ENCODE peak calls at places on chromosomes 13 and 19, in six cellular contexts. Z is heart right ventricle; H is H1; N is tibial nerve; D is neuronal stem cell; O is effector memory CD4-positive, alpha-beta T cell. M is an unnamed sample. For H3K9me3, the result is how much of the 10 kb centered on the place peaks cover.

GRCh38 chr13:49220035-49220855 is at the start of gene MLNR:
- DNase-seq in Z (peak), H (no peak), N (no peak), D (peak), O (no peak), M (no peak)

GRCh38 chr19:4678881-4679379 is 8.8 kb upstream of the MYDGF start:
- DNase-seq in Z (no peak), H (peak), N (no peak), D (no peak), O (no peak), M (no peak)

GRCh38 chr13:106941779-106942178 is 373.8 kb upstream of the ARGLU1 start:
- DNase-seq in Z (no peak), H (no peak), N (no peak), D (no peak), O (no peak), M (no peak)

GRCh38 chr13:40974460-40975407 is 44.4 kb downstream of the ELF1 start:
- DNase-seq in Z (no peak), H (no peak), N (no peak), D (peak), O (no peak), M (no peak)

GRCh38 chr13:50829896-50830295 is 13.6 kb downstream of the DLEU7 start:
- DNase-seq in Z (no peak), H (no peak), N (no peak), D (no peak), O (no peak), M (no peak)

GRCh38 chr13:90867336-90867683 is 480.2 kb upstream of the MIR17HG start:
- DNase-seq in Z (peak), H (peak), N (peak), D (peak), O (no peak), M (peak)

GRCh38 chr13:106987435-106987800 is 419.5 kb upstream of the ARGLU1 start:
- DNase-seq in Z (no peak), H (no peak), N (no peak), D (no peak), O (no peak), M (no peak)

GRCh38 chr13:45683701-45684100 is 18.4 kb upstream of the CBY2 start:
- DNase-seq in Z (no peak), H (no peak), N (no peak), D (no peak), O (no peak), M (no peak)

GRCh38 chr19:31214086-31214485 is 135.2 kb downstream of the TSHZ3 start:
- DNase-seq in Z (peak), H (no peak), N (no peak), D (no peak), O (peak), M (peak)

GRCh38 chr19:3302755-3303154 is 63.6 kb upstream of the NFIC start:
- DNase-seq in Z (no peak), H (no peak), N (no peak), D (no peak), O (no peak), M (no peak)

GRCh38 chr19:16897572-16898056 is 8.8 kb downstream of the F2RL3 start:
- DNase-seq in Z (no peak), H (no peak), N (no peak), D (no peak), O (no peak), M (no peak)

GRCh38 chr13:44842158-44842557 is 147.1 kb downstream of the NUFIP1 start:
- DNase-seq in Z (no peak), H (no peak), N (no peak), D (no peak), O (no peak), M (no peak)

GRCh38 chr13:76386316-76386715 is 499.9 kb downstream of the KCTD12 start:
- DNase-seq in Z (no peak), H (no peak), N (no peak), D (no peak), O (no peak), M (no peak)

GRCh38 chr19:39411006-39411831 is 1.2 kb upstream of the PLEKHG2 start:
- DNase-seq in Z (no peak), H (no peak), N (no peak), D (no peak), O (peak), M (no peak)

GRCh38 chr13:80309926-80310325 is 31.0 kb downstream of the SPRY2 start:
- DNase-seq in Z (no peak), H (no peak), N (no peak), D (no peak), O (no peak), M (no peak)

GRCh38 chr19:33301011-33301899 is 1.1 kb downstream of the CEBPA start:
- DNase-seq in Z (no peak), H (no peak), N (no peak), D (no peak), O (no peak), M (no peak)

GRCh38 chr13:41973247-41973741 is 12.4 kb upstream of the VWA8 start:
- DNase-seq in Z (peak), H (peak), N (no peak), D (no peak), O (no peak), M (no peak)

GRCh38 chr19:611506-611869 is 21.8 kb downstream of the HCN2 start:
- DNase-seq in Z (no peak), H (no peak), N (no peak), D (no peak), O (peak), M (no peak)

GRCh38 chr19:18292460-18292809 is 11.0 kb upstream of the JUND start:
- DNase-seq in Z (no peak), H (no peak), N (no peak), D (no peak), O (no peak), M (no peak)

GRCh38 chr19:2051771-2052704 is 994 bp upstream of the MKNK2 start:
- DNase-seq in Z (peak), H (no peak), N (no peak), D (no peak), O (peak), M (no peak)

GRCh38 chr13:37608750-37609339 is 10.3 kb upstream of the POSTN start:
- DNase-seq in Z (no peak), H (no peak), N (no peak), D (no peak), O (no peak), M (no peak)

GRCh38 chr13:19070398-19070735 is 111.3 kb downstream of the TUBA3C start:
- DNase-seq in Z (no peak), H (no peak), N (no peak), D (no peak), O (no peak), M (no peak)

GRCh38 chr13:19072543-19072942 is 109.1 kb downstream of the TUBA3C start:
- DNase-seq in Z (no peak), H (no peak), N (no peak), D (no peak), O (no peak), M (no peak)

GRCh38 chr13:19071161-19071936 is 110.3 kb downstream of the TUBA3C start:
- DNase-seq in Z (no peak), H (no peak), N (no peak), D (no peak), O (no peak), M (no peak)

GRCh38 chr13:19069684-19070397 is 111.8 kb downstream of the TUBA3C start:
- DNase-seq in Z (no peak), H (no peak), N (no peak), D (no peak), O (no peak), M (no peak)

DNA sequence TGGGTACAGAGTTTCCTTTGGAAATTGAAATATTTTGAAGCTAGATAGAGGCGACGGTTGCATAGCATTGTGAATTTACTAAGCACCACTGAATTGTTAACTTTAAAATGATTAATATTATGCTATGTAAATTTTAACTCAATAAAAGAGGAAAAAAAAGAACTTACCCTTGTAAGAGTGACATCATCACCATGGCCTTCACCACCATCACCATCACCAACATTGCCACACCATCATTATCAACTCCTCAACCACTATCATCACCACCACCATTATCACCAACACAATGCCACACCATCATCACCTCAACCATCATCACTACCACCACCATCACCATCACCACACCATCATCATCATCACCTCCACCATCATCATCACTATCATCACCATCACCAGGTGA is 113.9 kb downstream of the TUBA3C start:
- DNase-seq in Z (no peak), H (no peak), N (no peak), D (no peak), O (no peak), M (no peak)
- H3K9me3 ChIP-seq in Z (under half), H (half or more), N (under half), D (under half), O (under half), M (under half)

GRCh38 chr13:32722340-32722739 is 136.1 kb downstream of the PDS5B start:
- DNase-seq in Z (no peak), H (no peak), N (no peak), D (no peak), O (no peak), M (no peak)
- H3K9me3 ChIP-seq in Z (under half), H (under half), N (under half), D (under half), O (under half), M (under half)

GRCh38 chr19:44236384-44236783 is 23.3 kb upstream of the ZNF233 start:
- DNase-seq in Z (no peak), H (no peak), N (no peak), D (no peak), O (no peak), M (no peak)

GRCh38 chr19:44228318-44228717 is 16.0 kb downstream of the ZNF227 start:
- DNase-seq in Z (no peak), H (no peak), N (no peak), D (no peak), O (no peak), M (no peak)

DNA sequence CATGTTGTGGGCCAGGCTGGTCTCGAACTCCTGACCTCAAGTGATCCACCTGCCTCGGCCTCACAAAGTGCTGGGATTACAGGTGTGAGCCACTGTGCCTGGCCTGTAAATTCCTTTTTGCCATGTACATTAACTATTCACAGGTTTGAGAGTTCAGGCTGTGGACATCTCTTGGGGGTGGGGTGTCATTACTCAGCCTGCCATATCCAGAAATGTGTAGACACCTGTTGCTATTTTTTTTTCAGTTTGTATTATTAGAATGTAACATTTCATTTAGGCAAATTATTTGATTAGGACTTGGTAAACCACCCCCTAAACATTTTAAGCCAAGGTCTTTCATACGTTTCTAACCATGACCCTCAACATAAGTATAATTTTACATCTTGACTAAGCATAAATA is 20.5 kb downstream of the ZNF227 start:
- DNase-seq in Z (no peak), H (no peak), N (no peak), D (no peak), O (no peak), M (no peak)
- H3K9me3 ChIP-seq in Z (half or more), H (under half), N (half or more), D (under half), O (under half), M (under half)

GRCh38 chr13:19573072-19573716 is 11.9 kb upstream of the TPTE2 start:
- DNase-seq in Z (no peak), H (no peak), N (no peak), D (no peak), O (no peak), M (no peak)
- H3K9me3 ChIP-seq in Z (under half), H (under half), N (under half), D (under half), O (under half), M (under half)

DNA sequence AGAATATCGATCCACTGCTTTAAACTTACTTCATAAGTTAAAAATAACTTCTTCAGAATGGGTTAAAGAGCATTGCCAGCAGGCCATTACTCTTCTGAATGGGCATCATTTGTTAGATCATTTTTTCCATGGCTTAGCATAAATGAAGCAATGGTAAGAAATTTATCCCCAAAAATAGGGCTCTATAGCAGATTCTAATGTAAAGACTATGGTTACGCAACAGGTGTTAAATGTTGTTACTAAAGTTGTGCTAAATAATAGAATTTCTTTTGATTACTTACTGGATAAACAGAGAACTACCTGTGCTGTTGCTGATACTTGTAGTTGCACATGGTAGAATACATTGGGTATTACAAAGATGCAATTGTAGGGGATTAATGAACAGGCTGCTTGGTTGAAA is 15.9 kb upstream of the ZNF98 start:
- DNase-seq in Z (no peak), H (no peak), N (no peak), D (no peak), O (no peak), M (no peak)
- H3K9me3 ChIP-seq in Z (half or more), H (under half), N (half or more), D (under half), O (under half), M (under half)